ENCODE peak calls at places on chromosomes 4 and X, in nine cellular contexts. W, I, F, Q, Y, X, U, M and Z are unnamed samples.
A peak's percentile ranks its signal among the peaks of the same experiment; 100 is the strongest.

GRCh38 chrX:120769576-120770341 is 105.9 kb downstream of the CT47B1 start:
- DNase-seq in X (no peak), Q (peak; percentile 80), I (peak; percentile 28), U (no peak), M (peak; percentile 50), W (peak; percentile 69), Y (peak; percentile 81), F (no peak), Z (no peak)

GRCh38 chrX:30615229-30615628 is 37.7 kb upstream of the TASL start:
- DNase-seq in F (no peak), M (peak; percentile 9), X (no peak), I (no peak), W (peak; percentile 32), U (no peak), Y (peak; percentile 21), Q (no peak), Z (no peak)

GRCh38 chr4:85166318-85166717 is 199.8 kb upstream of the WDFY3 start:
- DNase-seq in M (no peak), X (no peak), Y (no peak), Q (no peak), I (no peak), F (no peak), W (no peak), U (no peak), Z (no peak)

GRCh38 chr4:4535590-4535989 is 6.3 kb downstream of the STX18 start:
- DNase-seq in Y (no peak), I (no peak), X (no peak), Q (no peak), U (no peak), M (no peak), W (no peak), F (no peak), Z (no peak)

GRCh38 chr4:102174800-102175199 is 170.5 kb downstream of the SLC39A8 start:
- DNase-seq in X (no peak), I (no peak), F (no peak), Y (peak; percentile 72), Q (peak; percentile 73), M (no peak), U (no peak), W (peak; percentile 88), Z (no peak)

GRCh38 chr4:87150498-87151261 is 69.7 kb downstream of the KLHL8 start:
- DNase-seq in M (peak; percentile 76), Y (peak; percentile 87), X (peak; percentile 28), Q (peak; percentile 92), U (peak; percentile 46), F (no peak), W (peak; percentile 74), I (peak; percentile 58), Z (peak; percentile 59)

GRCh38 chr4:57043304-57044251 is 64.9 kb downstream of the POLR2B start:
- DNase-seq in M (no peak), X (no peak), F (no peak), U (peak; percentile 70), Q (peak; percentile 86), Y (peak; percentile 82), W (peak; percentile 74), I (no peak), Z (no peak)

GRCh38 chrX:130094712-130095111 is 15.6 kb downstream of the ELF4 start:
- DNase-seq in F (no peak), X (no peak), I (no peak), M (no peak), Y (no peak), Q (no peak), U (no peak), W (no peak), Z (no peak)

GRCh38 chrX:15522464-15522863 is 21.9 kb downstream of the BMX start:
- DNase-seq in Q (no peak), X (no peak), F (no peak), U (no peak), I (no peak), W (no peak), Y (no peak), M (no peak), Z (no peak)

GRCh38 chr4:84366111-84366510 is 133.0 kb downstream of the NKX6-1 start:
- DNase-seq in M (no peak), F (no peak), U (no peak), X (no peak), I (no peak), Q (no peak), W (no peak), Y (no peak), Z (no peak)

GRCh38 chr4:146155152-146155724 is 20.3 kb upstream of the LSM6 start:
- DNase-seq in M (no peak), Q (no peak), U (no peak), X (no peak), I (no peak), W (no peak), F (no peak), Y (no peak), Z (no peak)

GRCh38 chrX:17876135-17876534 is 15.0 kb upstream of the RAI2 start:
- DNase-seq in Y (no peak), U (no peak), F (no peak), Q (no peak), I (no peak), W (no peak), M (no peak), X (no peak), Z (no peak)

GRCh38 chrX:133448512-133449076 is 33.3 kb upstream of the GPC4 start:
- DNase-seq in M (no peak), Y (no peak), X (no peak), Q (peak; percentile 22), W (no peak), I (no peak), U (no peak), F (no peak), Z (no peak)

GRCh38 chr4:56320293-56320692 is 67.0 kb downstream of the AASDH start:
- DNase-seq in F (no peak), Q (no peak), U (no peak), I (no peak), Y (peak; percentile 18), X (no peak), M (no peak), W (peak; percentile 88), Z (no peak)

GRCh38 chr4:109754093-109754857 is 24.4 kb upstream of the PLA2G12A start:
- DNase-seq in U (no peak), I (no peak), W (no peak), Q (no peak), F (no peak), X (no peak), M (no peak), Y (no peak), Z (no peak)

GRCh38 chrX:8784162-8784561 is 17.0 kb downstream of the FAM9A start:
- DNase-seq in X (no peak), M (no peak), U (no peak), F (no peak), Q (no peak), W (no peak), Y (no peak), I (no peak), Z (no peak)

GRCh38 chr4:128465523-128465922 is 177.9 kb upstream of the PGRMC2 start:
- DNase-seq in Y (no peak), W (no peak), M (no peak), Q (no peak), F (no peak), U (no peak), X (no peak), I (no peak), Z (no peak)

GRCh38 chr4:66294626-66295025 is 624.3 kb upstream of the EPHA5 start:
- DNase-seq in U (no peak), M (no peak), W (no peak), I (no peak), F (no peak), X (no peak), Y (peak; percentile 7), Q (peak; percentile 2), Z (no peak)

GRCh38 chr4:2416564-2417195 is 1.8 kb downstream of the ZFYVE28 start:
- DNase-seq in U (peak; percentile 51), M (peak; percentile 47), W (peak; percentile 14), Y (peak; percentile 23), Q (peak; percentile 54), X (no peak), F (peak; percentile 68), I (no peak), Z (no peak)

GRCh38 chr4:89755210-89755609 is 81.8 kb downstream of the SNCA start:
- DNase-seq in Q (peak; percentile 58), W (peak; percentile 5), M (no peak), U (no peak), I (no peak), F (no peak), Y (peak; percentile 46), X (no peak), Z (no peak)

GRCh38 chrX:9340619-9341304 is 124.1 kb upstream of the TBL1X start:
- DNase-seq in F (no peak), M (peak; percentile 55), W (peak; percentile 55), Q (peak; percentile 63), I (no peak), U (peak; percentile 33), X (peak; percentile 29), Y (peak; percentile 76), Z (peak; percentile 35)

GRCh38 chr4:110636231-110636676 is 13.4 kb upstream of the PITX2 start:
- DNase-seq in I (no peak), M (no peak), F (no peak), X (no peak), Y (no peak), U (no peak), W (peak; percentile 58), Q (no peak), Z (no peak)

GRCh38 chrX:108270280-108270679 is 167.9 kb downstream of the COL4A6 start:
- DNase-seq in U (no peak), I (peak; percentile 65), M (peak; percentile 0), Y (no peak), W (no peak), F (no peak), Q (no peak), X (no peak), Z (no peak)

GRCh38 chr4:23654791-23655190 is 235.1 kb downstream of the PPARGC1A start:
- DNase-seq in M (no peak), Y (peak; percentile 8), F (no peak), X (no peak), Q (no peak), W (peak; percentile 9), U (no peak), I (no peak), Z (no peak)

GRCh38 chr4:7234355-7235029 is 42.2 kb downstream of the SORCS2 start:
- DNase-seq in I (no peak), M (no peak), X (no peak), U (no peak), F (no peak), Q (no peak), Y (no peak), W (no peak), Z (no peak)